ENCODE peak calls at places on chromosomes 11 and 22, in seven cellular contexts. Y is Caco-2, V is adrenal gland, K is cardiac fibroblast, M is coronary artery, W is HepG2, E is sigmoid colon. O is an unnamed sample.

GRCh38 chr11:115887316-115887715 is 383.1 kb upstream of the CADM1 start:
- DNase-seq in M (no peak), V (no peak), K (no peak), W (no peak), Y (no peak), E (no peak), O (no peak)

GRCh38 chr11:101428918-101429317 is 154.9 kb downstream of the TRPC6 start:
- DNase-seq in M (no peak), V (no peak), W (peak; percentile 7), Y (peak; percentile 65), K (peak; percentile 56), E (no peak), O (peak; percentile 19)

GRCh38 chr11:109247071-109247470 is 174.9 kb upstream of the C11orf87 start:
- DNase-seq in K (peak; percentile 76), M (no peak), V (no peak), W (no peak), E (no peak), Y (no peak), O (no peak)

GRCh38 chr11:94910779-94911178 is 62.6 kb downstream of the CWC15 start:
- DNase-seq in K (peak; percentile 48), V (no peak), E (no peak), Y (no peak), M (no peak), W (no peak), O (peak; percentile 97)

GRCh38 chr11:60970890-60971289 is 590 bp upstream of the CD6 start:
- DNase-seq in Y (no peak), K (no peak), M (no peak), E (no peak), W (no peak), V (no peak), O (no peak)

GRCh38 chr11:67113231-67113721 is 5.8 kb upstream of the KDM2A start:
- DNase-seq in V (no peak), Y (no peak), K (no peak), E (peak; percentile 28), M (no peak), W (no peak), O (no peak)

GRCh38 chr11:22778642-22779041 is 51.0 kb downstream of the SVIP start:
- DNase-seq in W (peak; percentile 4), E (no peak), V (no peak), Y (no peak), K (no peak), M (no peak), O (no peak)

GRCh38 chr11:121892131-121892681 is 223.8 kb downstream of the BLID start:
- DNase-seq in E (no peak), V (peak; percentile 27), W (no peak), Y (no peak), K (peak; percentile 82), M (no peak), O (peak; percentile 49)

GRCh38 chr11:117045196-117045595 is 53.0 kb downstream of the SIK3 start:
- DNase-seq in W (no peak), Y (no peak), M (no peak), K (no peak), E (no peak), V (no peak), O (peak; percentile 70)

GRCh38 chr11:66867425-66868040 is 10.7 kb downstream of the LRFN4 start:
- DNase-seq in W (no peak), Y (no peak), K (no peak), E (no peak), M (no peak), V (no peak), O (no peak)

GRCh38 chr22:36425977-36426523 is 38.3 kb upstream of the MYH9 start:
- DNase-seq in E (no peak), Y (peak; percentile 64), M (no peak), V (peak; percentile 48), W (peak; percentile 74), K (peak; percentile 55), O (peak; percentile 81)

GRCh38 chr22:26481112-26481693 is 2.4 kb downstream of the HPS4 start:
- DNase-seq in E (no peak), Y (no peak), W (no peak), K (no peak), M (no peak), V (no peak), O (no peak)

GRCh38 chr11:65305501-65306268 is 9.0 kb upstream of the CDC42EP2 start:
- DNase-seq in E (peak; percentile 90), V (no peak), K (peak; percentile 78), W (peak; percentile 93), M (no peak), Y (peak; percentile 83), O (peak; percentile 88)

GRCh38 chr22:40605676-40606250 is 30.8 kb downstream of the MRTFA start:
- DNase-seq in E (no peak), M (no peak), Y (no peak), V (no peak), K (peak; percentile 30), W (no peak), O (peak; percentile 39)

GRCh38 chr11:34151916-34152845 is 46.8 kb downstream of the NAT10 start:
- DNase-seq in M (no peak), E (no peak), Y (no peak), W (no peak), K (no peak), V (no peak), O (no peak)

GRCh38 chr22:28395920-28396447 is 283.7 kb downstream of the TTC28 start:
- DNase-seq in V (no peak), Y (no peak), K (peak; percentile 48), E (no peak), W (peak; percentile 77), M (no peak), O (peak; percentile 46)

GRCh38 chr22:20129747-20130014 is 1.9 kb upstream of the ZDHHC8 start:
- DNase-seq in E (no peak), V (no peak), K (no peak), W (no peak), Y (no peak), M (no peak), O (no peak)

GRCh38 chr11:1888347-1888753 is 3.3 kb downstream of the PRR33 start:
- DNase-seq in M (no peak), K (no peak), V (no peak), W (no peak), E (peak; percentile 63), Y (no peak), O (no peak)

GRCh38 chr22:48976556-48977535 is 850.8 kb downstream of the BRD1 start:
- DNase-seq in Y (no peak), M (peak; percentile 49), V (no peak), W (peak; percentile 7), K (no peak), E (no peak), O (no peak)

GRCh38 chr11:117631336-117632090 is 165.5 kb downstream of the DSCAML1 start:
- DNase-seq in E (peak; percentile 57), K (no peak), V (no peak), M (no peak), W (no peak), Y (no peak), O (no peak)

GRCh38 chr11:69173925-69174591 is 18.3 kb downstream of the SMIM38 start:
- DNase-seq in E (no peak), Y (no peak), W (peak; percentile 46), M (no peak), K (no peak), V (no peak), O (peak; percentile 19)

GRCh38 chr11:42251984-42252383 is 792.5 kb upstream of the LRRC4C start:
- DNase-seq in E (no peak), K (no peak), M (no peak), V (no peak), Y (no peak), W (no peak), O (no peak)

DNA sequence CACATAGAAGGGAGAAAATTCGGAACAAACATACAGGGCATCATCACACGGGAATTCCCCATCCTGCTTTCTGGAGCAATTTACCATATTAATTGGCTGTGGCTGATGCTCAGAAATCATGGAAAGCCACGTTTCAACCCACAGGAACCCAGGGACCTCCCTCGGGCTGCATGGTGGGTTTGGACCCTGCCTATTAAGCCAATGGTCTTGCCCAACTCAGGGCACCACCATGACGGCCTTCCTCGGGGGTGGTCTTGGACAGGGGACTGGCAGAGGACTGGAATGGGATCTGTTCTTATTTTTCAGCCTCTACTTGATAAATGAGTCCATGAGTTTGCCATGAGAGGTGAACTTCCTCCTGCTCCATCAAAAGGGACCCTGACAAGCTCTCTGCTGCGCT is 374.0 kb downstream of the SHANK2 start:
- DNase-seq in Y (no peak), V (no peak), M (no peak), W (no peak), E (no peak), K (no peak), O (no peak)
- TF ChIP-seq CTCF in Y (no peak), V (no peak), M (no peak), W (no peak), E (no peak), K (no peak), O (no peak)

GRCh38 chr11:18700872-18701271 is 2.3 kb downstream of the TMEM86A start:
- DNase-seq in W (no peak), V (no peak), E (peak; percentile 53), M (no peak), Y (no peak), K (no peak), O (no peak)
- H3K4me3 ChIP-seq in W (no peak overlapping the region), V (no peak overlapping the region), E (no peak overlapping the region), M (no peak overlapping the region), Y (no peak overlapping the region), K (no peak overlapping the region), O (no peak overlapping the region)

DNA sequence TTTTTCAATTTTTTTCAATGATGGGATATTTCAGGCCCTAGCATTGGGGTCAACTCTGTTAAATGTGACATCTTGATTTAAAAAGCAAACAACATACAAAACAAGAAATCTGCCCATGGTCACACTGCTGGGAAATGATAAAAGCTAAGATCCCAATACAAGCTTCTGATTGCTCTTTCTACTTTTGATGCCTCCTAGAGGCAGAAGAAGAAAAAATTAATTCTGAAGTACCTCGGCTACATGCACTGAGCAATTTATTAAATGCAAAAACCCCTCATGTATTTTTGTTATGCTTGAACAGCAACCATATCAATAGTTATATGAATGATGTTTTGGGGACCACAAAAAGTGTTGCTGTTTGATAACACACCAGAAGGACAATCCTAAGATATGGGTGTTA is 342.1 kb upstream of the NARS2 start:
- DNase-seq in Y (no peak), K (peak; percentile 9), M (no peak), E (no peak), V (no peak), W (no peak), O (no peak)
- TF ChIP-seq CTCF in Y (no peak), K (no peak), M (no peak), E (no peak), V (no peak), W (no peak), O (peak; percentile 26)

DNA sequence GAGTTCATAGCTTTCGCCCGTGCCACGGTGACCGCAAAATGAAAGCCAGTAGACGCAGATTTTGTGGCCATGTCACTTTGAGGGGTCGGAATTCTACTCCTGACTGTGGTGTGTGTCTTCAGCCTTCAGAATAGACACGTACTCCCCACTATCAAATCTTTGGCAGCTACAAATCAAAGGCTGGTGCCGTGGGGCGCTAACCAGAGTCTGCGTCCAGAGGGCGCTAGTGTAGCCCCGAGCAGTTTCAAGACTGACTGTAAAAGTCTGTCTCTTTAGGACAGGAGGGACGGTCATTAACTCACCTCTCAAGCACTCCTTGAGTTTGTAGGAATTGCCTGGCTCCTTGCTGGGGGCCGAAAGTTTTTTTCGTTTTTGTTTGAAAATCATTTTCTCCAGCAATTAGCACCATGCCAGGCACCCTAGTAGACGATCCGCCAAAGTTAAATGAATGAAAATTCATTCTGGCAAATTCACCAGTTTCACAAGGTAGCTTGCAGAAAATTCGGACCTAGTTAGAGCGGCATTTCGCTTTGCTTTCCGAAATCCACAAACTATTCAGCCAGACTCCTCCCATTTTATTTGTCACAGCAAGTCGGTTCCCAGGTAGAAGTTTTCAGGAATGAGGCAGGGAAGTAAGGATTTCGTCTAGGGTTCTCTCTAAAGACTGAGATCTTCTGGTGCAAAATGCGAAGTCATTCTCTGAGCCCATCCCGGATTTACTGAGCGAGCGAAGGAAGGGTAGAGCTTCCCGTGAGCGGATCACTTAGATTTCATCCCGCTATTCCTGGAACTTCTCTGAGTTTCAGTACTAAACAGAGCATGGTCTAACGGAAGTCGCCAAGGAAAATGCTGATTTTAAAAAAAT is 2.8 kb upstream of the CALCA start:
- DNase-seq in M (no peak), V (peak; percentile 37), Y (peak; percentile 65), W (peak; percentile 16), K (peak; percentile 57), E (no peak), O (peak; percentile 20)
- H3K4me3 ChIP-seq in M (peak overlapping the region; percentile 58), V (peak overlapping the region; percentile 36), Y (no peak overlapping the region), W (no peak overlapping the region), K (no peak overlapping the region), E (peak overlapping the region; percentile 20), O (no peak overlapping the region)

O was measured in fibroblast of villous mesenchyme.